ENCODE peak calls at places on chromosomes 11 and 22, in four cellular contexts. L, B, E and C are unnamed samples.

GRCh38 chr11:14904745-14905103 is 12.7 kb upstream of the CYP2R1 start:
- DNase-seq in L (peak; percentile 64), B (no peak), E (peak; percentile 86), C (peak; percentile 86)

GRCh38 chr11:7759010-7759409 is 37.7 kb downstream of the OR5P2 start:
- DNase-seq in L (no peak), B (no peak), E (no peak), C (no peak)

GRCh38 chr11:7595016-7595869 is 78.1 kb downstream of the CYB5R2 start:
- DNase-seq in L (no peak), B (no peak), E (no peak), C (no peak)

GRCh38 chr11:3989251-3989650 is 105.3 kb upstream of the RRM1 start:
- DNase-seq in L (no peak), B (no peak), E (no peak), C (no peak)

GRCh38 chr11:112016088-112016764 is 9.0 kb upstream of the DLAT start:
- DNase-seq in L (no peak), B (no peak), E (no peak), C (no peak)

GRCh38 chr11:114171257-114172054 is 111.9 kb downstream of the ZBTB16 start:
- DNase-seq in L (no peak), B (no peak), E (peak; percentile 98), C (peak; percentile 95)

GRCh38 chr22:34354071-34354817 is 434.0 kb upstream of the LARGE1 start:
- DNase-seq in L (no peak), B (no peak), E (no peak), C (no peak)

GRCh38 chr11:98104249-98104648 is 916.5 kb upstream of the CNTN5 start:
- DNase-seq in L (no peak), B (no peak), E (no peak), C (no peak)

GRCh38 chr22:48822278-48823233 is 1005.1 kb downstream of the BRD1 start:
- DNase-seq in L (no peak), B (no peak), E (no peak), C (no peak)

GRCh38 chr11:36376315-36376887 is 80.3 kb downstream of the PRR5L start:
- DNase-seq in L (peak; percentile 20), B (no peak), E (peak; percentile 59), C (peak; percentile 67)

GRCh38 chr11:77386178-77386577 is 84.7 kb upstream of the GDPD4 start:
- DNase-seq in L (no peak), B (no peak), E (no peak), C (no peak)

GRCh38 chr11:95494167-95494566 is 263.2 kb upstream of the SESN3 start:
- DNase-seq in L (no peak), B (no peak), E (no peak), C (no peak)

GRCh38 chr22:17336061-17336460 is 33.2 kb upstream of the CECR2 start:
- DNase-seq in L (no peak), B (no peak), E (no peak), C (no peak)

GRCh38 chr11:77063407-77063806 is 3.4 kb upstream of the CAPN5 start:
- DNase-seq in L (no peak), B (no peak), E (peak; percentile 28), C (no peak)

GRCh38 chr11:26551186-26551801 is 20.8 kb downstream of the MUC15 start:
- DNase-seq in L (no peak), B (no peak), E (no peak), C (no peak)

GRCh38 chr11:65700377-65700776 is 11.7 kb upstream of the KAT5 start:
- DNase-seq in L (no peak), B (no peak), E (no peak), C (no peak)

GRCh38 chr11:123083623-123084029 is 21.7 kb upstream of the HSPA8 start:
- DNase-seq in L (peak; percentile 88), B (peak; percentile 85), E (peak; percentile 81), C (peak; percentile 69)

GRCh38 chr11:122727101-122727929 is 71.8 kb downstream of the UBASH3B start:
- DNase-seq in L (no peak), B (no peak), E (no peak), C (no peak)

GRCh38 chr22:26912985-26913384 is 255.6 kb downstream of the MIAT start:
- DNase-seq in L (no peak), B (no peak), E (no peak), C (no peak)

GRCh38 chr11:28566643-28567042 is 458.5 kb downstream of the METTL15 start:
- DNase-seq in L (peak; percentile 97), B (no peak), E (no peak), C (peak; percentile 86)

GRCh38 chr11:107719062-107719461 is 7.2 kb upstream of the SLN start:
- DNase-seq in L (no peak), B (no peak), E (no peak), C (no peak)

GRCh38 chr11:35944503-35945136 is 758 bp downstream of the LDLRAD3 start:
- DNase-seq in L (no peak), B (no peak), E (no peak), C (no peak)

GRCh38 chr22:42780070-42780540 is 59.4 kb upstream of the A4GALT start:
- DNase-seq in L (peak; percentile 93), B (peak; percentile 50), E (peak; percentile 64), C (no peak)

GRCh38 chr22:47366026-47366767 is 603.7 kb downstream of the TBC1D22A start:
- DNase-seq in L (no peak), B (no peak), E (peak; percentile 24), C (no peak)

GRCh38 chr11:108498046-108498815 is at the start of gene POGLUT3:
- DNase-seq in L (peak; percentile 29), B (no peak), E (peak; percentile 75), C (peak; percentile 73)

GRCh38 chr11:128814856-128815705 is 52.0 kb downstream of the KCNJ1 start:
- DNase-seq in L (no peak), B (peak; percentile 63), E (no peak), C (peak; percentile 77)

GRCh38 chr22:36166086-36166485 is 5.5 kb upstream of the APOL3 start:
- DNase-seq in L (no peak), B (no peak), E (no peak), C (no peak)

GRCh38 chr22:36164621-36165020 is 4.1 kb upstream of the APOL3 start:
- DNase-seq in L (no peak), B (no peak), E (no peak), C (no peak)

GRCh38 chr22:36162127-36163034 is 1.8 kb upstream of the APOL3 start:
- DNase-seq in L (no peak), B (no peak), E (no peak), C (no peak)

GRCh38 chr22:36165161-36165560 is 4.6 kb upstream of the APOL3 start:
- DNase-seq in L (no peak), B (no peak), E (no peak), C (no peak)

GRCh38 chr22:36163497-36163896 is 2.9 kb upstream of the APOL3 start:
- DNase-seq in L (no peak), B (no peak), E (peak; percentile 66), C (no peak)
- H3K4me1 ChIP-seq in L (no peaks in the 10 kb centered on the region), B (no peaks in the 10 kb centered on the region), E (peaks cover 71% of the 10 kb centered on the region), C (peaks cover 26% of the 10 kb centered on the region)

GRCh38 chr11:75402002-75402773 is 2.9 kb downstream of the RPS3 start:
- DNase-seq in L (no peak), B (no peak), E (no peak), C (no peak)
- H3K4me3 ChIP-seq in L (peak overlapping the region; percentile 77), B (no peak overlapping the region), E (no peak overlapping the region), C (no peak overlapping the region)

DNA sequence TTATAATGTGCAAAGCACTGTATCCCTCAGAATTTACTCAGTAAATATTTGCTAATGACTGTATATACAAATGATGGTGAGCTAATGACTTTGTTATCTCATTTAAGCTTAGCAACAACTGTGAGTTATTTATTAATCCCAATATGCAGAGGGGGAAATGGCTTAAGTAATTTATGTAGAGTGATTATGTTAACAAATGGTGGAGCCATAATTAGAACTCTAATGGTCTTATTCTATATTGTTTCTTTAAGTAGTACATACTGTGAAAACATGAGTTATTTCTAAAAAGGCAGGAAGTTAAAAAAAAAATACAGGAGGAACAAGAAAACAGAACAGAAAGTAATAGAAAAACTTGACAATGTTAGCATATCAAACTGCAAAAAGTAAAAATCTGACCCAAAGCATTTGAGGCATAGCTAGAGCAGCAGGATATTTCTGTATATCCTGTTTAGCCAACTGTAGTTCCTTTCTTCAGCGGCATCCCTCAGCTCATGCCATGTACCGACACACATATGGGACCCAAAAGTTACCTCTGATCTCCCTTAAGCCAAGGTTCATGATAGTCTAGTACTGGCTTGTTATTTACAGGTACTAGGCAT is 94.2 kb downstream of the FCHSD2 start:
- DNase-seq in L (no peak), B (no peak), E (no peak), C (no peak)
- TF ChIP-seq POLR2A in L (no peak), B (no peak), E (no peak), C (no peak)

DNA sequence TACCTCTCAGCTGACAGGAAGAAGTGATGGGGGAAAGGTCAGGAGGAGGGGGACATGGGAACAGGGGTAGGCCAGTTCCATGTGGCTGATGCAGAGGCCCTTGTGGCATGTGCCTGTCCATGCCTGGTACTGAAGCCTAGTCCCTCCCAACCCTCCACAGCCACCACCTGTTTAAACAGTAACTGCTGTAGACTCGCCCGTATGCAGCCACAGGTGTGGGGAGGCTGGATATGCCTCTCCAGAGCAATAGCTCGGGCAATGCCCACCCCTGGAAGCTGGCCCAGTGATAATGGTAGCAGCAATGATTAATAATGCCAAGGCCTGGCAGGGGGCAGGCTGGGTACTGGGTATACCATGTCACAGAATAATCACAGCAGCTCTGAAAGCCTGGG is 2.3 kb downstream of the SMTN start:
- DNase-seq in L (no peak), B (no peak), E (no peak), C (no peak)
- H3K4me1 ChIP-seq in L (peaks cover 31% of the 10 kb centered on the region), B (peaks cover 29% of the 10 kb centered on the region), E (peaks cover 6% of the 10 kb centered on the region), C (peaks cover 40% of the 10 kb centered on the region)

GRCh38 chr11:132161538-132161937 is 791.1 kb downstream of the NTM start:
- DNase-seq in L (no peak), B (no peak), E (no peak), C (no peak)
- H3K4me3 ChIP-seq in L (no peak overlapping the region), B (no peak overlapping the region), E (no peak overlapping the region), C (no peak overlapping the region)

GRCh38 chr22:30421695-30422480 is 3.7 kb upstream of the MTFP1 start:
- DNase-seq in L (no peak), B (no peak), E (no peak), C (no peak)
- TF ChIP-seq POLR2A in L (no peak), B (no peak), E (peak; percentile 17), C (no peak)

DNA sequence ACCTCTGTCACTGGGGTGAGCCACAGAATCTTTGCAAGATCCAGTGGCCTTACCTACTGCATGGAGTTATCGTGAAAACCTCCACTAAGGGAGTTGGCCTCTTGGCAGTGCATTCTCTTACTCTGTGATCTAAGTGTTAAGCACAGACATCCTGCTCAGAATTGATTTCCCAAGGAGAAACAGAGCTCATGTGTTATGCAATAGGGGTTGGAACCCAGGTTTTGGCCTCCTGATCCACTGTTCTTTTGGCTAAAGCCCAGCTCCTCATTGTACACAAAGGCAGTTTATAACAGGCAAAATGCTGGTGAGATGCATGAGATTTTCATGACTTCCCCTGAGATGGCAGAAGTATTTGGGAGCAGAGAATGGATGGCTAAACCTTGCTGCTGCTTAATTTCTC is 11.8 kb downstream of the DTX4 start:
- DNase-seq in L (no peak), B (no peak), E (no peak), C (no peak)
- H3K4me1 ChIP-seq in L (peaks cover 7% of the 10 kb centered on the region), B (no peaks in the 10 kb centered on the region), E (peaks cover 43% of the 10 kb centered on the region), C (no peaks in the 10 kb centered on the region)

GRCh38 chr11:46918778-46919513 is 596 bp upstream of the LRP4 start:
- DNase-seq in L (no peak), B (no peak), E (no peak), C (no peak)
- H3K4me3 ChIP-seq in L (peak overlapping the region; percentile 55), B (peak overlapping the region; percentile 70), E (no peak overlapping the region), C (peak overlapping the region; percentile 71)